ENCODE peak calls at places on chromosomes 3 and 15, in six cellular contexts. D is hypothalamus; B is aorta; Q is Caki2; I is RPMI8226; W is activated effector memory CD4-positive, alpha-beta T cell treated with anti-CD3 and anti-CD28 coated beads, Interleukin-2, amount 50 U/mL, for 16 hours. C is an unnamed sample.

GRCh38 chr3:152175576-152175883 is 93.2 kb upstream of the MBNL1 start:
- DNase-seq in W (no peak), Q (peak), D (no peak), I (no peak), B (no peak), C (no peak)

GRCh38 chr3:76054404-76054803 is 269.1 kb upstream of the ZNF717 start:
- DNase-seq in I (no peak), B (no peak), D (no peak), W (no peak), Q (no peak), C (no peak)

GRCh38 chr3:33892655-33893054 is 94.2 kb downstream of the PDCD6IP start:
- DNase-seq in Q (no peak), W (no peak), B (no peak), D (no peak), I (no peak), C (no peak)

GRCh38 chr15:100873029-100873677 is 6.5 kb upstream of the ALDH1A3 start:
- DNase-seq in W (peak), D (peak), B (peak), Q (peak), I (peak), C (peak)

GRCh38 chr15:95880630-95881029 is 449.9 kb upstream of the NR2F2 start:
- DNase-seq in I (no peak), D (no peak), Q (no peak), W (no peak), B (no peak), C (no peak)

GRCh38 chr3:56086355-56086754 is 381.9 kb downstream of the ERC2 start:
- DNase-seq in B (no peak), Q (no peak), I (no peak), D (no peak), W (no peak), C (no peak)

GRCh38 chr3:52514576-52514975 is 19.1 kb downstream of the NT5DC2 start:
- DNase-seq in D (no peak), W (no peak), Q (no peak), I (no peak), B (no peak), C (no peak)

GRCh38 chr3:63762180-63762579 is 56.9 kb upstream of the C3orf49 start:
- DNase-seq in B (no peak), W (no peak), Q (no peak), D (no peak), I (no peak), C (no peak)

GRCh38 chr3:76997733-76998132 is 42.2 kb upstream of the ROBO2 start:
- DNase-seq in D (no peak), B (no peak), W (no peak), Q (no peak), I (no peak), C (no peak)

GRCh38 chr15:70428211-70428822 is 330.6 kb upstream of the TLE3 start:
- DNase-seq in Q (no peak), D (no peak), I (no peak), B (no peak), W (no peak), C (no peak)

GRCh38 chr3:33523093-33523667 is 83.0 kb upstream of the UBP1 start:
- DNase-seq in B (no peak), W (no peak), D (no peak), I (no peak), Q (no peak), C (no peak)

GRCh38 chr3:50267280-50267913 is 1.6 kb upstream of the SEMA3B start:
- DNase-seq in Q (no peak), B (peak), I (no peak), W (no peak), D (peak), C (no peak)

GRCh38 chr3:69250014-69250413 is 127.6 kb upstream of the LMOD3 start:
- DNase-seq in Q (peak), I (no peak), D (peak), W (peak), B (no peak), C (no peak)

GRCh38 chr15:59276225-59277178 is 69.9 kb downstream of the LDHAL6B start:
- DNase-seq in B (no peak), D (no peak), W (no peak), I (no peak), Q (peak), C (peak)

GRCh38 chr3:65473746-65474145 is 565.0 kb downstream of the MAGI1 start:
- DNase-seq in B (no peak), W (no peak), D (no peak), I (no peak), Q (no peak), C (no peak)

GRCh38 chr3:78343221-78343620 is 1303.3 kb downstream of the ROBO2 start:
- DNase-seq in I (no peak), W (no peak), Q (no peak), B (no peak), D (no peak), C (no peak)

GRCh38 chr3:173719585-173719984 is 322.0 kb downstream of the NLGN1 start:
- DNase-seq in B (no peak), W (no peak), D (no peak), I (no peak), Q (no peak), C (no peak)

GRCh38 chr15:66491846-66492245 is 5.7 kb downstream of the SNAPC5 start:
- DNase-seq in W (no peak), I (no peak), D (no peak), B (no peak), Q (no peak), C (no peak)

GRCh38 chr3:124730920-124731297 is 657 bp downstream of the UMPS start:
- DNase-seq in B (no peak), W (peak), I (peak), D (no peak), Q (no peak), C (no peak)

GRCh38 chr3:13484861-13485590 is 4.9 kb downstream of the HDAC11 start:
- DNase-seq in D (peak), B (peak), I (peak), W (no peak), Q (peak), C (peak)

GRCh38 chr15:70274908-70275307 is 177.2 kb upstream of the TLE3 start:
- DNase-seq in Q (no peak), I (no peak), W (no peak), B (peak), D (no peak), C (no peak)

GRCh38 chr3:48238506-48239085 is 2.3 kb upstream of the ZNF589 start:
- DNase-seq in Q (no peak), B (no peak), D (no peak), W (peak), I (no peak), C (no peak)

GRCh38 chr3:67790043-67790442 is 135.6 kb upstream of the SUCLG2 start:
- DNase-seq in D (peak), Q (peak), B (no peak), I (peak), W (peak), C (no peak)

GRCh38 chr15:71577071-71577470 is 233.3 kb upstream of the NR2E3 start:
- DNase-seq in Q (no peak), D (no peak), W (no peak), B (no peak), I (no peak), C (no peak)

GRCh38 chr3:120567370-120568197 is 28.6 kb upstream of the NDUFB4 start:
- DNase-seq in I (peak), Q (peak), B (peak), D (no peak), W (no peak), C (no peak)

GRCh38 chr3:113097821-113098516 is 107.2 kb downstream of the GTPBP8 start:
- DNase-seq in I (no peak), B (no peak), D (no peak), Q (peak), W (no peak), C (peak)

GRCh38 chr15:24955549-24955929 is 752 bp downstream of the SNRPN start:
- DNase-seq in D (peak), B (no peak), Q (no peak), W (peak), I (no peak), C (no peak)

GRCh38 chr3:43288366-43288765 is 2.0 kb downstream of the SNRK start:
- DNase-seq in D (no peak), B (no peak), I (peak), Q (no peak), W (no peak), C (no peak)

GRCh38 chr15:94397377-94397776 is 166.0 kb downstream of the MCTP2 start:
- DNase-seq in I (no peak), D (no peak), W (no peak), Q (no peak), B (no peak), C (no peak)

GRCh38 chr3:138412821-138413531 is 21.4 kb upstream of the ESYT3 start:
- DNase-seq in W (peak), I (no peak), B (no peak), D (no peak), Q (peak), C (no peak)

GRCh38 chr3:194194757-194195086 is 58.8 kb downstream of the HES1 start:
- DNase-seq in B (no peak), Q (no peak), W (no peak), D (no peak), I (no peak), C (no peak)

GRCh38 chr15:81284256-81285031 is 39.5 kb downstream of the STARD5 start:
- DNase-seq in D (no peak), Q (no peak), B (no peak), I (peak), W (no peak), C (no peak)

GRCh38 chr15:62569460-62570404 is 404.6 kb upstream of the C2CD4B start:
- DNase-seq in B (peak), W (no peak), Q (peak), D (no peak), I (no peak), C (peak)

GRCh38 chr3:156489462-156489911 is 65.4 kb downstream of the SSR3 start:
- DNase-seq in I (no peak), W (no peak), B (no peak), D (no peak), Q (no peak), C (no peak)

GRCh38 chr3:65619391-65620298 is 419.1 kb downstream of the MAGI1 start:
- DNase-seq in D (no peak), B (no peak), W (no peak), I (no peak), Q (no peak), C (no peak)

GRCh38 chr15:85625431-85625830 is 169.3 kb downstream of the KLHL25 start:
- DNase-seq in B (no peak), Q (no peak), I (no peak), W (peak), D (no peak), C (no peak)

GRCh38 chr3:185732782-185733181 is 92.1 kb downstream of the IGF2BP2 start:
- DNase-seq in I (no peak), W (no peak), D (no peak), B (no peak), Q (no peak), C (no peak)

GRCh38 chr15:39242345-39242744 is 338.5 kb upstream of the THBS1 start:
- DNase-seq in Q (peak), W (no peak), B (no peak), D (no peak), I (no peak), C (peak)

GRCh38 chr3:135503429-135504083 is 462.0 kb upstream of the PPP2R3A start:
- DNase-seq in I (peak), B (peak), D (peak), Q (peak), W (no peak), C (peak)